ENCODE peak calls at places on chromosomes 2 and 18, in nine cellular contexts. E is right cardiac atrium; A is NCI-H146; L is globus pallidus; T is tibial nerve; Q is H1; R is amniotic epithelial cell; S is CD4-positive, alpha-beta T cell; G is stimulated activated naive B cell treated with anti-CD40 and anti-IgM and Interleukin-4, amounts not matched to agents 10 μg/mL and 1 μg/mL and 100 μg/mL, for 72 hours. H is an unnamed sample.

GRCh38 chr18:12518326-12518725 is 110.6 kb downstream of the PRELID3A start:
- DNase-seq in E (no peak), A (no peak), L (no peak), T (no peak), Q (no peak), R (peak; percentile 63), S (no peak), G (no peak), H (no peak)

GRCh38 chr2:239970004-239970623 is 55.0 kb downstream of the NDUFA10 start:
- DNase-seq in E (no peak), A (no peak), L (no peak), T (no peak), Q (no peak), R (peak; percentile 24), S (no peak), G (no peak), H (no peak)

GRCh38 chr2:33013684-33014110 is 66.9 kb downstream of the LTBP1 start:
- DNase-seq in E (no peak), A (no peak), L (no peak), T (no peak), Q (no peak), R (no peak), S (no peak), G (no peak), H (no peak)

GRCh38 chr2:42566837-42567251 is 1.6 kb upstream of the MTA3 start:
- DNase-seq in E (no peak), A (no peak), L (no peak), T (no peak), Q (no peak), R (peak; percentile 19), S (no peak), G (no peak), H (peak; percentile 78)

GRCh38 chr2:119371111-119371510 is 4.3 kb downstream of the DBI start:
- DNase-seq in E (no peak), A (no peak), L (peak; percentile 95), T (no peak), Q (no peak), R (no peak), S (no peak), G (no peak), H (no peak)

GRCh38 chr18:14928396-14928795 is 180.4 kb downstream of the ANKRD30B start:
- DNase-seq in E (no peak), A (no peak), L (no peak), T (no peak), Q (no peak), R (no peak), S (no peak), G (no peak), H (no peak)

GRCh38 chr2:136392897-136393296 is 274.9 kb upstream of the CXCR4 start:
- DNase-seq in E (no peak), A (no peak), L (no peak), T (no peak), Q (no peak), R (no peak), S (no peak), G (no peak), H (no peak)

GRCh38 chr18:3284501-3284900 is 22.6 kb downstream of the MYL12B start:
- DNase-seq in E (no peak), A (no peak), L (no peak), T (no peak), Q (no peak), R (no peak), S (no peak), G (no peak), H (no peak)

GRCh38 chr2:235087812-235088607 is 136.2 kb downstream of the SH3BP4 start:
- DNase-seq in E (peak; percentile 81), A (peak; percentile 38), L (no peak), T (peak; percentile 38), Q (no peak), R (peak; percentile 13), S (no peak), G (no peak), H (no peak)

GRCh38 chr2:226791056-226791486 is 8.5 kb downstream of the IRS1 start:
- DNase-seq in E (no peak), A (peak; percentile 68), L (no peak), T (no peak), Q (no peak), R (peak; percentile 71), S (no peak), G (no peak), H (peak; percentile 82)

GRCh38 chr2:150376627-150377335 is 110.7 kb downstream of the RND3 start:
- DNase-seq in E (peak; percentile 21), A (no peak), L (no peak), T (peak; percentile 25), Q (no peak), R (peak; percentile 61), S (no peak), G (no peak), H (no peak)

H was measured in GM12865.